ENCODE peak calls at places on chromosome 4, in six cellular contexts. Y is left lung, C is right cardiac atrium, J is AG04449, F is PC-3, P is ovary. S is an unnamed sample.

GRCh38 chr4:85968945-85969830 is 390.7 kb downstream of the MAPK10 start:
- DNase-seq in Y (no peak), C (no peak), J (no peak), F (peak), P (no peak), S (no peak)

GRCh38 chr4:10421344-10422055 is 35.7 kb downstream of the ZNF518B start:
- DNase-seq in Y (no peak), C (no peak), J (no peak), F (peak), P (no peak), S (no peak)

GRCh38 chr4:8372506-8373070 is 67.9 kb downstream of the ACOX3 start:
- DNase-seq in Y (no peak), C (no peak), J (no peak), F (no peak), P (no peak), S (no peak)

GRCh38 chr4:122874194-122874593 is 47.6 kb downstream of the FGF2 start:
- DNase-seq in Y (no peak), C (no peak), J (peak), F (peak), P (no peak), S (no peak)

GRCh38 chr4:80202784-80203553 is 5.7 kb downstream of the PRDM8 start:
- DNase-seq in Y (no peak), C (peak), J (no peak), F (no peak), P (peak), S (peak)

GRCh38 chr4:23855912-23856605 is 33.8 kb downstream of the PPARGC1A start:
- DNase-seq in Y (no peak), C (no peak), J (no peak), F (no peak), P (no peak), S (no peak)

GRCh38 chr4:173505924-173506779 is 23.9 kb downstream of the HAND2 start:
- DNase-seq in Y (no peak), C (peak), J (no peak), F (peak), P (peak), S (no peak)

GRCh38 chr4:168654206-168655174 is 157.6 kb downstream of the PALLD start:
- DNase-seq in Y (no peak), C (no peak), J (no peak), F (peak), P (no peak), S (no peak)

GRCh38 chr4:108840426-108840975 is 77.6 kb upstream of the ETNPPL start:
- DNase-seq in Y (no peak), C (no peak), J (no peak), F (no peak), P (no peak), S (no peak)

GRCh38 chr4:38163216-38164006 is 203.2 kb downstream of the PTTG2 start:
- DNase-seq in Y (no peak), C (no peak), J (no peak), F (peak), P (no peak), S (no peak)

GRCh38 chr4:98692411-98692810 is 34.0 kb upstream of the TSPAN5 start:
- DNase-seq in Y (no peak), C (no peak), J (no peak), F (no peak), P (no peak), S (no peak)

DNA sequence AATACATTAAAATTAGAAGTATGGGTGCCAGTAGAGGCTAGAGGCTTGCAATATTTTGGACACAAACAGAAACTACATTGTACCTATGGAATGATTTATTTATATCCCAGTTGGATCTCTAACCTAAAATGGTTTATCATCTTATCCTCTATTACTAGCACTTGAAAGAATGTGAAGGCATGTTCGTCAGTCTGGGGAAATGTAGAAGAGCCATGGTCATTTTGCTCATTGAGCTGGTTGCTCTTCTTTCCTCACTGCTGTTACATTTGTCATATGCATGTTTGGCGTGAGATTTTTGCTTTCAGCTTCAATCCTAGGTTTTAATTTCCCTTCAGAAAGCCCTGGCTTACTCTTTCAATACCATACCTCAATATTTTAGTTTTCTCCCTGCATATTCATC is 82.4 kb upstream of the MYOZ2 start:
- DNase-seq in Y (no peak), C (no peak), J (no peak), F (no peak), P (no peak), S (no peak)
- H3K4me3 ChIP-seq in Y (no peak), C (no peak), J (no peak), F (no peak), P (no peak), S (no peak)

GRCh38 chr4:143344774-143345173 is 8.1 kb downstream of the GAB1 start:
- DNase-seq in Y (no peak), C (no peak), J (no peak), F (no peak), P (no peak), S (no peak)
- H3K4me3 ChIP-seq in Y (no peak), C (peak), J (no peak), F (no peak), P (no peak), S (no peak)

GRCh38 chr4:73086095-73086869 is 16.8 kb upstream of the COX18 start:
- DNase-seq in Y (no peak), C (no peak), J (no peak), F (no peak), P (no peak), S (peak)
- H3K4me3 ChIP-seq in Y (no peak), C (no peak), J (no peak), F (no peak), P (no peak), S (peak)

DNA sequence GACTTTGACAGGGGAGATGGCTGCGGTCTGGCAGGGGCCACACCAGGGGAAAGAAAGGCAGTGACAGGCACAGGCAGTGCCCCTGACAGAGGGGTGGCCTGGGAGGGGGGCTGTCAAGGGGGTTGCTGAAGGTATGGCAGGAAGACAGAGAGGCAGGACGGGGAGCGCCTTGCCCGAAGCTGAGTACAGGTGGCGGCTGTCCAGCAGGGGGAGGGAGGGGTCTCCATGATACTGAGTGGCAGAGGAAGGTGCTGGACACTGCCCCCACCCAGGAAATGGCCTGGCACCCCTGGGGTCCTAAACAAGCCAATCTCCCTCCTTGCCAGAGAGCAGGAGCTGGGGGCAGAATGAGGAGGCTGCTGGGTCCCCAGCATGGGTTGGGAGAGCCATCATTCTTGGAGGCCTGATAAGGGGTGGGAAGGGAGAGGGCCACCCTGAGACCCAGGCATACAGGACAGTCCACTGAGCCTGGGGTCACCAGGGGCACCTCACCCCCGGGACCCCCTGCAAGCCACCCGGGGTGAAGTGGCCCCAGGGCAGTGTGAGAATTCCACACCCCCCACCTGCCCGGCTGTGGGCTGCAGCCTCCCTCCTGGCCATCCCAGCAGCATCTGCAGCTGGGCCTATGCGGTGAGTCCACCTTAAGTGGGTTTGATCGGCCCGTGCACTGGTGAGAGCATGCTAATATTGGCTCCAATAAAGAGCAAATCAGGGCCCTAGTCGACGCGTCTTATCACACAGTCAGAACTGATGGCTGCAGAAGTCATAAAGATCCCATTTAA is 108.5 kb downstream of the FAM53A start:
- DNase-seq in Y (no peak), C (peak), J (no peak), F (no peak), P (no peak), S (no peak)
- H3K4me3 ChIP-seq in Y (no peak), C (no peak), J (no peak), F (no peak), P (no peak), S (no peak)

GRCh38 chr4:156949373-156949814 is 22.2 kb downstream of the PDGFC start:
- DNase-seq in Y (no peak), C (no peak), J (no peak), F (peak), P (no peak), S (no peak)
- H3K4me3 ChIP-seq in Y (no peak), C (no peak), J (no peak), F (peak), P (no peak), S (no peak)

GRCh38 chr4:158771776-158772175 is 3.0 kb downstream of the FNIP2 start:
- DNase-seq in Y (no peak), C (no peak), J (no peak), F (no peak), P (no peak), S (no peak)
- H3K4me3 ChIP-seq in Y (no peak), C (no peak), J (no peak), F (no peak), P (no peak), S (no peak)

GRCh38 chr4:84940960-84941359 is 25.5 kb downstream of the WDFY3 start:
- DNase-seq in Y (no peak), C (no peak), J (no peak), F (no peak), P (no peak), S (no peak)
- H3K4me3 ChIP-seq in Y (no peak), C (no peak), J (no peak), F (no peak), P (no peak), S (no peak)